ENCODE peak calls at places on chromosomes 3 and 15, in five cellular contexts. K, U, J, A and Y are unnamed samples.

GRCh38 chr3:142566096-142566495 is 12.4 kb downstream of the ATR start:
- DNase-seq in K (no peak), U (no peak), J (no peak), A (no peak), Y (no peak)

GRCh38 chr15:21261396-21261964 is 178.8 kb downstream of the POTEB3 start:
- DNase-seq in K (no peak), U (peak), J (no peak), A (no peak), Y (no peak)

GRCh38 chr3:171833775-171834460 is 9.2 kb upstream of the TMEM212 start:
- DNase-seq in K (peak), U (no peak), J (no peak), A (peak), Y (no peak)

GRCh38 chr3:40867826-40868225 is 331.5 kb upstream of the CTNNB1 start:
- DNase-seq in K (no peak), U (no peak), J (no peak), A (no peak), Y (no peak)

GRCh38 chr3:18100126-18100525 is 325.0 kb downstream of the SATB1 start:
- DNase-seq in K (no peak), U (no peak), J (no peak), A (peak), Y (no peak)

GRCh38 chr15:34109775-34110663 is 8.1 kb downstream of the PGBD4 start:
- DNase-seq in K (peak), U (no peak), J (no peak), A (peak), Y (peak)

GRCh38 chr3:129507181-129507831 is 21.1 kb upstream of the RHO start:
- DNase-seq in K (no peak), U (no peak), J (peak), A (no peak), Y (no peak)

GRCh38 chr15:51424780-51425179 is 83.3 kb downstream of the GLDN start:
- DNase-seq in K (no peak), U (no peak), J (no peak), A (no peak), Y (no peak)

GRCh38 chr15:61011576-61012336 is 217.3 kb downstream of the RORA start:
- DNase-seq in K (no peak), U (no peak), J (no peak), A (no peak), Y (no peak)

GRCh38 chr3:113194747-113195400 is 16.5 kb upstream of the BOC start:
- DNase-seq in K (no peak), U (no peak), J (no peak), A (no peak), Y (no peak)

GRCh38 chr15:68504721-68505090 is 72.7 kb upstream of the ITGA11 start:
- DNase-seq in K (no peak), U (no peak), J (peak), A (no peak), Y (no peak)

GRCh38 chr15:25416693-25417092 is 22.1 kb downstream of the UBE3A start:
- DNase-seq in K (peak), U (no peak), J (no peak), A (no peak), Y (no peak)

GRCh38 chr15:91751611-91752010 is 101.9 kb upstream of the SLCO3A1 start:
- DNase-seq in K (no peak), U (no peak), J (no peak), A (no peak), Y (no peak)

GRCh38 chr3:73327052-73327451 is 265.6 kb downstream of the EBLN2 start:
- DNase-seq in K (no peak), U (no peak), J (no peak), A (no peak), Y (no peak)

GRCh38 chr3:53776494-53777101 is 69.6 kb downstream of the CHDH start:
- DNase-seq in K (no peak), U (no peak), J (no peak), A (peak), Y (no peak)

GRCh38 chr3:111072016-111072891 is 638 bp downstream of the NECTIN3 start:
- DNase-seq in K (no peak), U (peak), J (peak), A (peak), Y (no peak)

GRCh38 chr3:81218023-81218422 is 543.4 kb downstream of the GBE1 start:
- DNase-seq in K (no peak), U (no peak), J (no peak), A (peak), Y (no peak)

GRCh38 chr3:122982202-122983185 is 45.1 kb downstream of the SEMA5B start:
- DNase-seq in K (no peak), U (no peak), J (no peak), A (no peak), Y (no peak)

GRCh38 chr3:53730565-53730964 is 115.7 kb downstream of the CHDH start:
- DNase-seq in K (no peak), U (no peak), J (peak), A (peak), Y (no peak)

GRCh38 chr3:71602256-71602655 is 18.7 kb upstream of the FOXP1 start:
- DNase-seq in K (no peak), U (no peak), J (no peak), A (peak), Y (no peak)

GRCh38 chr15:70214266-70214665 is 116.5 kb upstream of the TLE3 start:
- DNase-seq in K (peak), U (no peak), J (no peak), A (no peak), Y (no peak)

GRCh38 chr3:458614-459375 is 262.2 kb downstream of the CHL1 start:
- DNase-seq in K (no peak), U (no peak), J (no peak), A (no peak), Y (no peak)

DNA sequence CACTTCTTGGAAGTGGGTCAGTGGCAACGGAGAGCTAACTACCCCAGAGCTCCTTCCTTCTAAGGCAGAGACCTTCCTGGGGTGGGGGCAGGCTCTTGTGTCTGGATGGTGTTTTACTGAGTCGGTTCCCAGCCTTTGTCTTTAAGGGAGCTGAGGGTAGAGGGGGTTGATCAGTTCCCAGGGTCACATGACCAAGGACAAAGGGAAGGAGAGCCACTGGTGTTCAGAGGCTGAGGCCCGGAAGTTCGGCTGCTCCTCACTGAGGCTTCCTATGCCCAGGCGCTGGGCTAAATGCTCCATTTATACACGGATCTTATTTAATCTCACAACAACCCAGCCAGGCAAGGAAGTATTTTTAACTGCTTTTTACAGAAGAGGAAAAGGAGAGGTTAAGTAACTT is 21.0 kb downstream of the EPHB3 start:
- DNase-seq in K (no peak), U (peak), J (no peak), A (peak), Y (no peak)
- H3K4me3 ChIP-seq in K (no peak), U (peak), J (peak), A (peak), Y (no peak)

GRCh38 chr3:187101184-187102072 is 37.9 kb downstream of the RPL39L start:
- DNase-seq in K (peak), U (peak), J (peak), A (peak), Y (peak)
- H3K4me3 ChIP-seq in K (peak), U (no peak), J (peak), A (peak), Y (peak)

GRCh38 chr3:143974181-143974876 is 2.7 kb downstream of the DIPK2A start:
- DNase-seq in K (no peak), U (no peak), J (no peak), A (no peak), Y (no peak)
- H3K4me3 ChIP-seq in K (peak), U (peak), J (peak), A (peak), Y (peak)

DNA sequence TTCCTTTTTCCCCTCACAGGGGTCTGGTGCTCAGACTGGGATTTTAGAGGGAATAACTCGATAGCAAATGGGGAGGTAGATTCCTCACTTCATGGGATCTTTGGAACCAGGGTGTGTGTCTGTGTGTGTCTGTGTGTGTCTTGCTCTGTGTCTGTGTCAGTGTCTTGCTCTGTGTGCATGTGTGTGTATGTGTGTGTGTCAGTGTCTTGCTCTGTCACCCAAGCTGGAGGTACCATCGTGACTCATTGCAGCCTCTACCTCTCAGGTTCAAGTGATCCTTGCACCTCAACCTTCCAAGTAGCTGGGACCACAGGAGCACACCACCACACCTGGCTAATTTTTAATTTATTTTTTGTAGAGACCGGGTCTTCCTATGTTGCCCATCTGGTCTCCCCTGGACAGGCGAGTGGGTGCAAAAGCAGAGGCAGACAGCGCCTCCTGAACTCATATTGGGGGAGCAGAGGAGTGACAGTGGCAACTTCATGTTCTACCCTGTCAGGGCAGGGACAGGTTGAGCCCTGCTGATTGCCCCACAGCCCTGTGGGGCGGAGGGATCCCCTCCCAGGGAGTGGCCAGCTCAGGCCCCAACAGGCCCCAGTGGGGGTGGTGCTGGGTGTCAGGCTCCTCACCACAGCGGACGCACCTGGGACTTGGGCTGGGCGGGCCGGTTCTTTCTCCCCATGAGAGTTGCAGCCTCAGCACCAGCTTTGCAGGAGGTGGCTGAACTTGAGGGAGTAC is 10.4 kb upstream of the SEMA4B start:
- DNase-seq in K (peak), U (no peak), J (no peak), A (no peak), Y (no peak)
- H3K4me3 ChIP-seq in K (peak), U (no peak), J (no peak), A (no peak), Y (no peak)

GRCh38 chr3:32467333-32468070 is 35.1 kb downstream of the CMTM6 start:
- DNase-seq in K (peak), U (peak), J (peak), A (peak), Y (no peak)
- H3K4me3 ChIP-seq in K (peak), U (no peak), J (peak), A (no peak), Y (no peak)

GRCh38 chr3:32105291-32106131 is 909 bp upstream of the GPD1L start:
- DNase-seq in K (no peak), U (no peak), J (no peak), A (peak), Y (no peak)
- H3K4me3 ChIP-seq in K (peak), U (no peak), J (peak), A (no peak), Y (no peak)

GRCh38 chr3:148315756-148316155 is 381.9 kb upstream of the AGTR1 start:
- DNase-seq in K (no peak), U (no peak), J (no peak), A (peak), Y (no peak)

GRCh38 chr3:148318240-148318639 is 379.5 kb upstream of the AGTR1 start:
- DNase-seq in K (no peak), U (no peak), J (no peak), A (no peak), Y (no peak)

GRCh38 chr3:148319960-148320359 is 377.7 kb upstream of the AGTR1 start:
- DNase-seq in K (no peak), U (no peak), J (no peak), A (peak), Y (no peak)

GRCh38 chr3:148319161-148319915 is 378.4 kb upstream of the AGTR1 start:
- DNase-seq in K (no peak), U (no peak), J (no peak), A (peak), Y (peak)
- H3K4me3 ChIP-seq in K (no peak), U (no peak), J (no peak), A (peak), Y (no peak)